ENCODE peak calls at places on chromosomes 13 and 19, in six cellular contexts. One of them, this sample, is unnamed.
A peak's percentile ranks its signal among the peaks of the same experiment; 100 is the strongest.

GRCh38 chr13:25300861-25301346 is 521 bp upstream of the NUP58 start:
- DNase-seq in IMR-90: no peak
- DNase-seq in neuronal stem cell: no peak
- DNase-seq in mesendoderm: no peak
- DNase-seq in H9: peak; percentile 32
- DNase-seq in H1: no peak
- DNase-seq in this sample: no peak

GRCh38 chr13:113924184-113924583 is 49.7 kb downstream of the C13orf46 start:
- DNase-seq in IMR-90: no peak
- DNase-seq in neuronal stem cell: no peak
- DNase-seq in mesendoderm: no peak
- DNase-seq in H9: no peak
- DNase-seq in H1: no peak
- DNase-seq in this sample: no peak

GRCh38 chr13:32624441-32624840 is 38.2 kb downstream of the PDS5B start:
- DNase-seq in IMR-90: peak; percentile 12
- DNase-seq in neuronal stem cell: no peak
- DNase-seq in mesendoderm: peak; percentile 26
- DNase-seq in H9: no peak
- DNase-seq in H1: no peak
- DNase-seq in this sample: no peak

GRCh38 chr13:100392709-100393630 is 195.6 kb downstream of the GGACT start:
- DNase-seq in IMR-90: peak; percentile 100
- DNase-seq in neuronal stem cell: peak; percentile 14
- DNase-seq in mesendoderm: peak; percentile 99
- DNase-seq in H9: peak; percentile 86
- DNase-seq in H1: peak; percentile 41
- DNase-seq in this sample: peak; percentile 100

GRCh38 chr19:952680-953500 is 27.1 kb downstream of the ARID3A start:
- DNase-seq in IMR-90: no peak
- DNase-seq in neuronal stem cell: no peak
- DNase-seq in mesendoderm: peak; percentile 83
- DNase-seq in H9: no peak
- DNase-seq in H1: no peak
- DNase-seq in this sample: peak; percentile 55

GRCh38 chr19:30228726-30229523 is 143.3 kb upstream of the ZNF536 start:
- DNase-seq in IMR-90: peak; percentile 6
- DNase-seq in neuronal stem cell: no peak
- DNase-seq in mesendoderm: peak; percentile 47
- DNase-seq in H9: no peak
- DNase-seq in H1: no peak
- DNase-seq in this sample: no peak

GRCh38 chr13:94481966-94482365 is 2.5 kb upstream of the DCT start:
- DNase-seq in IMR-90: peak; percentile 66
- DNase-seq in neuronal stem cell: no peak
- DNase-seq in mesendoderm: no peak
- DNase-seq in H9: no peak
- DNase-seq in H1: no peak
- DNase-seq in this sample: peak; percentile 45

GRCh38 chr19:17333611-17334413 is 843 bp downstream of the ANO8 start:
- DNase-seq in IMR-90: peak; percentile 80
- DNase-seq in neuronal stem cell: no peak
- DNase-seq in mesendoderm: peak; percentile 69
- DNase-seq in H9: peak; percentile 68
- DNase-seq in H1: no peak
- DNase-seq in this sample: peak; percentile 88

GRCh38 chr19:2449019-2449418 is 7.7 kb downstream of the LMNB2 start:
- DNase-seq in IMR-90: no peak
- DNase-seq in neuronal stem cell: no peak
- DNase-seq in mesendoderm: no peak
- DNase-seq in H9: no peak
- DNase-seq in H1: no peak
- DNase-seq in this sample: no peak

GRCh38 chr19:37867831-37868230 is 38.6 kb downstream of the WDR87 start:
- DNase-seq in IMR-90: peak; percentile 82
- DNase-seq in neuronal stem cell: no peak
- DNase-seq in mesendoderm: no peak
- DNase-seq in H9: no peak
- DNase-seq in H1: no peak
- DNase-seq in this sample: peak; percentile 70

GRCh38 chr19:44552324-44552723 is 22.8 kb upstream of the CEACAM20 start:
- DNase-seq in IMR-90: no peak
- DNase-seq in neuronal stem cell: no peak
- DNase-seq in mesendoderm: peak; percentile 83
- DNase-seq in H9: peak; percentile 91
- DNase-seq in H1: peak; percentile 70
- DNase-seq in this sample: peak; percentile 23

GRCh38 chr13:99980201-99981114 is 1.1 kb upstream of the ZIC2 start:
- DNase-seq in IMR-90: peak; percentile 43
- DNase-seq in neuronal stem cell: peak; percentile 62
- DNase-seq in mesendoderm: peak; percentile 93
- DNase-seq in H9: peak; percentile 89
- DNase-seq in H1: no peak
- DNase-seq in this sample: peak; percentile 54

GRCh38 chr13:72004236-72004635 is 137.2 kb upstream of the DACH1 start:
- DNase-seq in IMR-90: no peak
- DNase-seq in neuronal stem cell: no peak
- DNase-seq in mesendoderm: no peak
- DNase-seq in H9: no peak
- DNase-seq in H1: no peak
- DNase-seq in this sample: no peak

GRCh38 chr13:40394304-40394983 is 272.0 kb downstream of the FOXO1 start:
- DNase-seq in IMR-90: no peak
- DNase-seq in neuronal stem cell: no peak
- DNase-seq in mesendoderm: no peak
- DNase-seq in H9: no peak
- DNase-seq in H1: no peak
- DNase-seq in this sample: no peak

GRCh38 chr19:15841875-15842569 is 26.6 kb upstream of the OR10H1 start:
- DNase-seq in IMR-90: no peak
- DNase-seq in neuronal stem cell: no peak
- DNase-seq in mesendoderm: no peak
- DNase-seq in H9: no peak
- DNase-seq in H1: no peak
- DNase-seq in this sample: no peak

GRCh38 chr19:2474232-2475017 is 1.5 kb upstream of the GADD45B start:
- DNase-seq in IMR-90: peak; percentile 87
- DNase-seq in neuronal stem cell: peak; percentile 88
- DNase-seq in mesendoderm: peak; percentile 95
- DNase-seq in H9: peak; percentile 89
- DNase-seq in H1: no peak
- DNase-seq in this sample: peak; percentile 96

GRCh38 chr13:66532146-66532545 is 698.0 kb downstream of the PCDH9 start:
- DNase-seq in IMR-90: peak; percentile 90
- DNase-seq in neuronal stem cell: no peak
- DNase-seq in mesendoderm: no peak
- DNase-seq in H9: no peak
- DNase-seq in H1: no peak
- DNase-seq in this sample: peak; percentile 57

GRCh38 chr13:98480915-98481510 is 95.9 kb downstream of the STK24 start:
- DNase-seq in IMR-90: peak; percentile 69
- DNase-seq in neuronal stem cell: no peak
- DNase-seq in mesendoderm: no peak
- DNase-seq in H9: no peak
- DNase-seq in H1: no peak
- DNase-seq in this sample: peak; percentile 80

GRCh38 chr13:98976338-98976737 is 1.5 kb downstream of the DOCK9 start:
- DNase-seq in IMR-90: peak; percentile 53
- DNase-seq in neuronal stem cell: no peak
- DNase-seq in mesendoderm: no peak
- DNase-seq in H9: no peak
- DNase-seq in H1: no peak
- DNase-seq in this sample: peak; percentile 66

GRCh38 chr19:48900477-48901452 is 653 bp downstream of the NUCB1 start:
- DNase-seq in IMR-90: peak; percentile 35
- DNase-seq in neuronal stem cell: no peak
- DNase-seq in mesendoderm: peak; percentile 60
- DNase-seq in H9: no peak
- DNase-seq in H1: no peak
- DNase-seq in this sample: peak; percentile 32

GRCh38 chr19:46386996-46387712 is 26.2 kb downstream of the CCDC8 start:
- DNase-seq in IMR-90: no peak
- DNase-seq in neuronal stem cell: no peak
- DNase-seq in mesendoderm: no peak
- DNase-seq in H9: no peak
- DNase-seq in H1: no peak
- DNase-seq in this sample: no peak

GRCh38 chr19:33277434-33277833 is 24.9 kb downstream of the CEBPA start:
- DNase-seq in IMR-90: no peak
- DNase-seq in neuronal stem cell: no peak
- DNase-seq in mesendoderm: no peak
- DNase-seq in H9: no peak
- DNase-seq in H1: no peak
- DNase-seq in this sample: no peak

GRCh38 chr19:33274663-33275558 is 27.4 kb downstream of the CEBPA start:
- DNase-seq in IMR-90: no peak
- DNase-seq in neuronal stem cell: no peak
- DNase-seq in mesendoderm: no peak
- DNase-seq in H9: no peak
- DNase-seq in H1: no peak
- DNase-seq in this sample: no peak

GRCh38 chr19:33278023-33278402 is 24.3 kb downstream of the CEBPA start:
- DNase-seq in IMR-90: no peak
- DNase-seq in neuronal stem cell: no peak
- DNase-seq in mesendoderm: no peak
- DNase-seq in H9: no peak
- DNase-seq in H1: no peak
- DNase-seq in this sample: no peak

GRCh38 chr19:33275559-33275932 is 26.8 kb downstream of the CEBPA start:
- DNase-seq in IMR-90: no peak
- DNase-seq in neuronal stem cell: no peak
- DNase-seq in mesendoderm: no peak
- DNase-seq in H9: no peak
- DNase-seq in H1: no peak
- DNase-seq in this sample: no peak

GRCh38 chr19:33275933-33276619 is 26.3 kb downstream of the CEBPA start:
- DNase-seq in IMR-90: no peak
- DNase-seq in neuronal stem cell: no peak
- DNase-seq in mesendoderm: no peak
- DNase-seq in H9: no peak
- DNase-seq in H1: no peak
- DNase-seq in this sample: no peak
- H2BK15ac ChIP-seq in IMR-90: no peak overlapping the region
- H2BK15ac ChIP-seq in neuronal stem cell: peak overlapping the region; percentile 97
- H2BK15ac ChIP-seq in mesendoderm: no peak overlapping the region
- H2BK15ac ChIP-seq in H9: no peak overlapping the region
- H2BK15ac ChIP-seq in H1: no peak overlapping the region
- H2BK15ac ChIP-seq in this sample: no peak overlapping the region

DNA sequence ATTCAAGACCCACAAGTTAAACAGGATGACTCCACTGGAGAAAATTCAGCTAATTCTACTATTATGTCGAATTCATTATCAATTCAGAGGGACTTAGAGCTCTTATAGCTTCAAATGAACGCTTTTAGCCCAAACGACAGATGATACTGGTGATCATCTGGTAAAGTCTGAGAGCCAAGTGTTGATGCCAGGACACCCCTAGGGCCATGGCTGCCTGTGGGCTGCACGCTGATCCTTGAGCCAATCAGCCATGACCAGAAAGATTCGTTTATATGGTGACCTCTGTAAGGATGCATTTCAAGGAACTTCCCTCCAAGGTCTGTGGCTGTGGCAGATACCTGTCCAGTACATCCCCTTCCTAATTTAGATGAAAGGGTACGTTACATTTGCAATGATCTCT is 10.9 kb downstream of the MEDAG start:
- DNase-seq in IMR-90: no peak
- DNase-seq in neuronal stem cell: no peak
- DNase-seq in mesendoderm: no peak
- DNase-seq in H9: no peak
- DNase-seq in H1: no peak
- DNase-seq in this sample: no peak
- H2BK5ac ChIP-seq in IMR-90: no peak overlapping the region
- H2BK5ac ChIP-seq in neuronal stem cell: no peak overlapping the region
- H2BK5ac ChIP-seq in mesendoderm: no peak overlapping the region
- H2BK5ac ChIP-seq in H9: no peak overlapping the region
- H2BK5ac ChIP-seq in H1: no peak overlapping the region
- H2BK5ac ChIP-seq in this sample: no peak overlapping the region

DNA sequence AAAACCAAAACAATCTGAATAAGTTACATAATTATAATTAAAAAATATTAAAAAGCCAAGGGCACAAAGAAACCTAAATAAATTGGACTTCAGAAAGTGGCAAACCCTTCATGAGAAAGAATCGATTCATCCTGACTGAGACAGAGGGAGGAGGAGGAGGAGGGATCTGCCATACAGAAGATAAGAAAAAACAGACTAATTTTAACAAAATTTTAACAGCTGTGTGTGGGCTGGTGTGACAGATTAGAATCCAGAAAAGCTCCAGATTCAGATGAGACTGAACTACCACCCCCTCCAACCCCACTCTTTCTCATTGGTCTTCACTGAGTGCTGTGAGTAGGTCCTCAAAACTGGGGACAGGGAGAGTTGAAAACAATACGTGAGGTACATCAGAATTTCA is 111.5 kb upstream of the HTR2A start:
- DNase-seq in IMR-90: no peak
- DNase-seq in neuronal stem cell: no peak
- DNase-seq in mesendoderm: no peak
- DNase-seq in H9: no peak
- DNase-seq in H1: no peak
- DNase-seq in this sample: no peak
- H2BK15ac ChIP-seq in IMR-90: no peak overlapping the region
- H2BK15ac ChIP-seq in neuronal stem cell: no peak overlapping the region
- H2BK15ac ChIP-seq in mesendoderm: no peak overlapping the region
- H2BK15ac ChIP-seq in H9: no peak overlapping the region
- H2BK15ac ChIP-seq in H1: no peak overlapping the region
- H2BK15ac ChIP-seq in this sample: no peak overlapping the region

GRCh38 chr19:12790628-12791344 is 500 bp upstream of the JUNB start:
- DNase-seq in IMR-90: no peak
- DNase-seq in neuronal stem cell: no peak
- DNase-seq in mesendoderm: no peak
- DNase-seq in H9: no peak
- DNase-seq in H1: no peak
- DNase-seq in this sample: peak; percentile 44
- H2BK5ac ChIP-seq in IMR-90: peak overlapping the region; percentile 91
- H2BK5ac ChIP-seq in neuronal stem cell: no peak overlapping the region
- H2BK5ac ChIP-seq in mesendoderm: no peak overlapping the region
- H2BK5ac ChIP-seq in H9: no peak overlapping the region
- H2BK5ac ChIP-seq in H1: no peak overlapping the region
- H2BK5ac ChIP-seq in this sample: peak overlapping the region; percentile 48

DNA sequence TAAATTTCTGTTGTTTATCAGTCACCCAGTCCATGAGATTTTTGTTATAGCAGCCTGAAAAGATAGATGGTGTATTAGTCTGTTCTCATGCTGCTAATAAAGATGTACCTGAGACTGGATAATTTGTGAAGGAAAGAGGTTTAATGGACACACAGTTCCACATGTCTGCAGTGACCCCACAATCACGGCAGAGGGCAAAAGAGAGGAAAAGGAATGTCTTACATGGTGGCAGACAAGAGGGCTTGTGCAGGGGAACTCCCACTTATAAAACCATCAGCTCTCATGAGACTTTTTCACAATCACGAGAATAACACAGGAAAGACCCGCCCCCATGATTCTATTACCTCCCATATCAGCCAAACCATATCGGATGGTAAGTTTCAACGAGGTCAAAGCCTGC is 309.2 kb downstream of the LIG4 start:
- DNase-seq in IMR-90: no peak
- DNase-seq in neuronal stem cell: no peak
- DNase-seq in mesendoderm: no peak
- DNase-seq in H9: no peak
- DNase-seq in H1: no peak
- DNase-seq in this sample: no peak
- H2BK15ac ChIP-seq in IMR-90: no peak overlapping the region
- H2BK15ac ChIP-seq in neuronal stem cell: no peak overlapping the region
- H2BK15ac ChIP-seq in mesendoderm: no peak overlapping the region
- H2BK15ac ChIP-seq in H9: no peak overlapping the region
- H2BK15ac ChIP-seq in H1: no peak overlapping the region
- H2BK15ac ChIP-seq in this sample: no peak overlapping the region

GRCh38 chr13:27952931-27953670 is 16.0 kb downstream of the CDX2 start:
- DNase-seq in IMR-90: no peak
- DNase-seq in neuronal stem cell: no peak
- DNase-seq in mesendoderm: no peak
- DNase-seq in H9: no peak
- DNase-seq in H1: no peak
- DNase-seq in this sample: no peak
- H2BK5ac ChIP-seq in IMR-90: no peak overlapping the region
- H2BK5ac ChIP-seq in neuronal stem cell: no peak overlapping the region
- H2BK5ac ChIP-seq in mesendoderm: no peak overlapping the region
- H2BK5ac ChIP-seq in H9: no peak overlapping the region
- H2BK5ac ChIP-seq in H1: no peak overlapping the region
- H2BK5ac ChIP-seq in this sample: no peak overlapping the region